ENCODE peak calls at places on chromosomes 12 and 14, in five cellular contexts. S is foreskin keratinocyte; F is activated CD8-positive, alpha-beta T cell treated with anti-CD3 and anti-CD28 coated beads, Interleukin-2, amount 10 ng/mL, durations not matched to agents 7 days and 5 days; Z is upper lobe of left lung; L is activated CD8-positive, alpha-beta memory T cell treated with anti-CD3 and anti-CD28 coated beads, Interleukin-2, amount 10 ng/mL, durations not matched to agents 7 days and 5 days. M is an unnamed sample.

GRCh38 chr14:91116913-91117588 is 3.2 kb downstream of the DGLUCY start:
- ATAC-seq in S (no peak), F (no peak), Z (no peak), L (no peak), M (no peak)

GRCh38 chr12:110717037-110717436 is 25.7 kb downstream of the PPP1CC start:
- ATAC-seq in S (no peak), F (no peak), Z (no peak), L (no peak), M (no peak)

GRCh38 chr12:44759289-44759688 is 116.8 kb downstream of the NELL2 start:
- ATAC-seq in S (no peak), F (no peak), Z (no peak), L (no peak), M (no peak)

GRCh38 chr14:73285979-73286378 is 48.7 kb downstream of the PAPLN start:
- ATAC-seq in S (no peak), F (no peak), Z (no peak), L (no peak), M (no peak)

GRCh38 chr14:97177635-97178034 is 380.5 kb downstream of the VRK1 start:
- ATAC-seq in S (no peak), F (no peak), Z (no peak), L (no peak), M (no peak)

GRCh38 chr14:54815016-54815415 is 87.6 kb downstream of the GCH1 start:
- ATAC-seq in S (no peak), F (no peak), Z (peak), L (no peak), M (no peak)

GRCh38 chr14:61512508-61512907 is 182.8 kb upstream of the HIF1A start:
- ATAC-seq in S (peak), F (no peak), Z (peak), L (no peak), M (peak)

GRCh38 chr14:84927096-84927910 is 602.6 kb upstream of the FLRT2 start:
- ATAC-seq in S (no peak), F (no peak), Z (no peak), L (no peak), M (no peak)

GRCh38 chr12:68812553-68813241 is 4.7 kb downstream of the MDM2 start:
- ATAC-seq in S (no peak), F (no peak), Z (no peak), L (no peak), M (no peak)

GRCh38 chr12:124663771-124664366 is 96.5 kb upstream of the NCOR2 start:
- ATAC-seq in S (no peak), F (no peak), Z (no peak), L (no peak), M (no peak)

GRCh38 chr14:99995700-99996356 is 69.4 kb upstream of the EVL start:
- ATAC-seq in S (peak), F (peak), Z (peak), L (peak), M (peak)

GRCh38 chr14:103418508-103418818 is 33.2 kb downstream of the MARK3 start:
- ATAC-seq in S (no peak), F (no peak), Z (peak), L (no peak), M (no peak)

GRCh38 chr14:96108911-96109310 is 69.7 kb downstream of the C14orf132 start:
- ATAC-seq in S (no peak), F (no peak), Z (no peak), L (no peak), M (no peak)

GRCh38 chr14:95195031-95195430 is 37.7 kb upstream of the DICER1 start:
- ATAC-seq in S (no peak), F (no peak), Z (no peak), L (no peak), M (no peak)

GRCh38 chr12:75481013-75481705 is 604 bp downstream of the GLIPR1 start:
- ATAC-seq in S (no peak), F (peak), Z (peak), L (peak), M (no peak)

GRCh38 chr14:97970222-97970621 is 1173.0 kb downstream of the VRK1 start:
- ATAC-seq in S (no peak), F (no peak), Z (no peak), L (peak), M (no peak)

M was measured in gastroesophageal sphincter.